ENCODE peak calls at places on chromosome 4, in five cellular contexts. I is activated T-helper 1 cell treated with anti-CD3 and anti-CD28 coated beads, Interleukin-12 subunit alpha, Interleukin-12 subunit beta, Interleukin-2, Interleukin-4 antibody, amounts not matched to agents 30 ng/mL and 10 ng/mL and 1 ng/mL, durations not matched to agents 14 hours and 24 hours and 36 hours; D is CD4-positive, CD25-positive, alpha-beta regulatory T cell; U is OCI-LY7; A is choroid plexus epithelial cell. T is an unnamed sample.

GRCh38 chr4:11529625-11530201 is 101.0 kb upstream of the HS3ST1 start:
- DNase-seq in I (no peak), A (peak), U (no peak), D (no peak), T (no peak)

GRCh38 chr4:37988670-37989069 is 28.5 kb downstream of the PTTG2 start:
- DNase-seq in U (no peak), A (no peak), I (no peak), D (no peak), T (no peak)

GRCh38 chr4:113080050-113080449 is 30.6 kb downstream of the ANK2 start:
- DNase-seq in D (no peak), A (peak), I (no peak), U (no peak), T (no peak)

GRCh38 chr4:139875456-139875855 is 209.8 kb downstream of the MGST2 start:
- DNase-seq in D (no peak), I (no peak), U (no peak), A (no peak), T (no peak)

GRCh38 chr4:101025755-101026154 is 321.6 kb downstream of the PPP3CA start:
- DNase-seq in D (no peak), A (no peak), I (no peak), U (peak), T (no peak)

GRCh38 chr4:105666693-105667092 is 41.8 kb downstream of the INTS12 start:
- DNase-seq in U (peak), A (peak), D (no peak), I (no peak), T (peak)

GRCh38 chr4:139900964-139901376 is 235.4 kb downstream of the MGST2 start:
- DNase-seq in U (no peak), I (no peak), D (no peak), A (no peak), T (no peak)

GRCh38 chr4:107578321-107578720 is 141.7 kb downstream of the PAPSS1 start:
- DNase-seq in I (no peak), U (no peak), D (no peak), A (no peak), T (no peak)

GRCh38 chr4:23922535-23923115 is 32.8 kb upstream of the PPARGC1A start:
- DNase-seq in D (no peak), U (no peak), I (no peak), A (no peak), T (no peak)

GRCh38 chr4:33914386-33914785 is 2329.9 kb downstream of the ARAP2 start:
- DNase-seq in U (no peak), I (no peak), A (no peak), D (no peak), T (no peak)

GRCh38 chr4:154004859-154005520 is 216.1 kb upstream of the SFRP2 start:
- DNase-seq in I (no peak), U (no peak), A (peak), D (no peak), T (no peak)

GRCh38 chr4:112082954-112083586 is 62.2 kb upstream of the FAM241A start:
- DNase-seq in U (no peak), A (peak), D (no peak), I (no peak), T (no peak)

GRCh38 chr4:77591532-77591931 is 14.1 kb upstream of the CXCL13 start:
- DNase-seq in A (no peak), I (no peak), U (no peak), D (no peak), T (no peak)

GRCh38 chr4:159206427-159206871 is 103.6 kb downstream of the RAPGEF2 start:
- DNase-seq in A (peak), I (peak), U (no peak), D (peak), T (peak)

GRCh38 chr4:133058701-133059100 is 90.4 kb upstream of the PCDH10 start:
- DNase-seq in U (no peak), A (no peak), D (no peak), I (no peak), T (no peak)

GRCh38 chr4:41448935-41449334 is 89.0 kb upstream of the LIMCH1 start:
- DNase-seq in A (peak), D (no peak), I (no peak), U (no peak), T (no peak)

GRCh38 chr4:6142935-6143602 is 57.3 kb downstream of the JAKMIP1 start:
- DNase-seq in A (no peak), U (no peak), I (no peak), D (no peak), T (no peak)

GRCh38 chr4:15063341-15063740 is 61.1 kb downstream of the CPEB2 start:
- DNase-seq in A (peak), U (no peak), D (no peak), I (no peak), T (no peak)

GRCh38 chr4:6984611-6985115 is 58.5 kb upstream of the TADA2B start:
- DNase-seq in D (no peak), I (no peak), A (no peak), U (no peak), T (no peak)

T was measured in MM.1S.